ENCODE peak calls at places on chromosomes 7 and 10, in seven cellular contexts. One of them, this sample, is unnamed.

GRCh38 chr10:47418321-47418720 is 34.2 kb upstream of the ZNF488 start:
- DNase-seq in fibroblast of lung: no peak
- DNase-seq in WERI-Rb-1: no peak
- DNase-seq in AG04450: no peak
- DNase-seq in CD4-positive, alpha-beta memory T cell: no peak
- DNase-seq in esophagus squamous epithelium: no peak
- DNase-seq in neural progenitor cell: no peak
- DNase-seq in this sample: no peak

GRCh38 chr7:94908204-94909022 is 1.0 kb downstream of the PPP1R9A start:
- DNase-seq in fibroblast of lung: peak; percentile 33
- DNase-seq in WERI-Rb-1: peak; percentile 53
- DNase-seq in AG04450: no peak
- DNase-seq in CD4-positive, alpha-beta memory T cell: no peak
- DNase-seq in esophagus squamous epithelium: no peak
- DNase-seq in neural progenitor cell: peak; percentile 83
- DNase-seq in this sample: no peak

GRCh38 chr10:119305860-119306513 is 98.6 kb downstream of the GRK5 start:
- DNase-seq in fibroblast of lung: peak; percentile 99
- DNase-seq in WERI-Rb-1: no peak
- DNase-seq in AG04450: peak; percentile 75
- DNase-seq in CD4-positive, alpha-beta memory T cell: peak; percentile 98
- DNase-seq in esophagus squamous epithelium: peak; percentile 19
- DNase-seq in neural progenitor cell: no peak
- DNase-seq in this sample: peak; percentile 81

GRCh38 chr10:19815478-19816419 is 483 bp upstream of the PLXDC2 start:
- DNase-seq in fibroblast of lung: peak; percentile 89
- DNase-seq in WERI-Rb-1: peak; percentile 58
- DNase-seq in AG04450: peak; percentile 16
- DNase-seq in CD4-positive, alpha-beta memory T cell: no peak
- DNase-seq in esophagus squamous epithelium: no peak
- DNase-seq in neural progenitor cell: peak; percentile 93
- DNase-seq in this sample: no peak

GRCh38 chr7:158617737-158618128 is 30.1 kb upstream of the PTPRN2 start:
- DNase-seq in fibroblast of lung: peak; percentile 83
- DNase-seq in WERI-Rb-1: no peak
- DNase-seq in AG04450: no peak
- DNase-seq in CD4-positive, alpha-beta memory T cell: no peak
- DNase-seq in esophagus squamous epithelium: no peak
- DNase-seq in neural progenitor cell: no peak
- DNase-seq in this sample: no peak

GRCh38 chr10:115093776-115094361 is 704 bp downstream of the ATRNL1 start:
- DNase-seq in fibroblast of lung: no peak
- DNase-seq in WERI-Rb-1: peak; percentile 46
- DNase-seq in AG04450: no peak
- DNase-seq in CD4-positive, alpha-beta memory T cell: peak; percentile 29
- DNase-seq in esophagus squamous epithelium: no peak
- DNase-seq in neural progenitor cell: peak; percentile 51
- DNase-seq in this sample: no peak

GRCh38 chr10:69685426-69685801 is 55.4 kb downstream of the FAM241B start:
- DNase-seq in fibroblast of lung: peak; percentile 11
- DNase-seq in WERI-Rb-1: no peak
- DNase-seq in AG04450: no peak
- DNase-seq in CD4-positive, alpha-beta memory T cell: no peak
- DNase-seq in esophagus squamous epithelium: no peak
- DNase-seq in neural progenitor cell: no peak
- DNase-seq in this sample: no peak

GRCh38 chr7:47576031-47576908 is 5.6 kb downstream of the TNS3 start:
- DNase-seq in fibroblast of lung: peak; percentile 73
- DNase-seq in WERI-Rb-1: no peak
- DNase-seq in AG04450: no peak
- DNase-seq in CD4-positive, alpha-beta memory T cell: no peak
- DNase-seq in esophagus squamous epithelium: no peak
- DNase-seq in neural progenitor cell: peak; percentile 7
- DNase-seq in this sample: no peak

GRCh38 chr7:48250441-48250951 is 79.2 kb downstream of the ABCA13 start:
- DNase-seq in fibroblast of lung: peak; percentile 81
- DNase-seq in WERI-Rb-1: no peak
- DNase-seq in AG04450: no peak
- DNase-seq in CD4-positive, alpha-beta memory T cell: no peak
- DNase-seq in esophagus squamous epithelium: no peak
- DNase-seq in neural progenitor cell: peak; percentile 7
- DNase-seq in this sample: no peak

GRCh38 chr7:127322351-127322750 is 69.6 kb upstream of the GRM8 start:
- DNase-seq in fibroblast of lung: no peak
- DNase-seq in WERI-Rb-1: no peak
- DNase-seq in AG04450: no peak
- DNase-seq in CD4-positive, alpha-beta memory T cell: peak; percentile 37
- DNase-seq in esophagus squamous epithelium: no peak
- DNase-seq in neural progenitor cell: no peak
- DNase-seq in this sample: no peak

GRCh38 chr10:96440257-96441125 is 73.2 kb downstream of the TLL2 start:
- DNase-seq in fibroblast of lung: no peak
- DNase-seq in WERI-Rb-1: peak; percentile 89
- DNase-seq in AG04450: no peak
- DNase-seq in CD4-positive, alpha-beta memory T cell: no peak
- DNase-seq in esophagus squamous epithelium: no peak
- DNase-seq in neural progenitor cell: no peak
- DNase-seq in this sample: no peak

GRCh38 chr7:154744226-154744860 is 258.6 kb downstream of the PAXIP1 start:
- DNase-seq in fibroblast of lung: no peak
- DNase-seq in WERI-Rb-1: peak; percentile 46
- DNase-seq in AG04450: no peak
- DNase-seq in CD4-positive, alpha-beta memory T cell: no peak
- DNase-seq in esophagus squamous epithelium: no peak
- DNase-seq in neural progenitor cell: peak; percentile 85
- DNase-seq in this sample: no peak

GRCh38 chr7:7577888-7578287 is 11.2 kb downstream of the MIOS start:
- DNase-seq in fibroblast of lung: no peak
- DNase-seq in WERI-Rb-1: no peak
- DNase-seq in AG04450: no peak
- DNase-seq in CD4-positive, alpha-beta memory T cell: no peak
- DNase-seq in esophagus squamous epithelium: no peak
- DNase-seq in neural progenitor cell: no peak
- DNase-seq in this sample: no peak

GRCh38 chr7:48188776-48189520 is 17.7 kb downstream of the ABCA13 start:
- DNase-seq in fibroblast of lung: peak; percentile 64
- DNase-seq in WERI-Rb-1: no peak
- DNase-seq in AG04450: no peak
- DNase-seq in CD4-positive, alpha-beta memory T cell: no peak
- DNase-seq in esophagus squamous epithelium: no peak
- DNase-seq in neural progenitor cell: no peak
- DNase-seq in this sample: no peak

GRCh38 chr7:84953294-84953693 is 233.6 kb downstream of the SEMA3D start:
- DNase-seq in fibroblast of lung: no peak
- DNase-seq in WERI-Rb-1: no peak
- DNase-seq in AG04450: no peak
- DNase-seq in CD4-positive, alpha-beta memory T cell: no peak
- DNase-seq in esophagus squamous epithelium: no peak
- DNase-seq in neural progenitor cell: peak; percentile 4
- DNase-seq in this sample: no peak

GRCh38 chr10:132992433-132993215 is 50.3 kb upstream of the CFAP46 start:
- DNase-seq in fibroblast of lung: no peak
- DNase-seq in WERI-Rb-1: no peak
- DNase-seq in AG04450: no peak
- DNase-seq in CD4-positive, alpha-beta memory T cell: no peak
- DNase-seq in esophagus squamous epithelium: no peak
- DNase-seq in neural progenitor cell: no peak
- DNase-seq in this sample: no peak

GRCh38 chr10:48611133-48611532 is 6.3 kb upstream of the ARHGAP22 start:
- DNase-seq in fibroblast of lung: no peak
- DNase-seq in WERI-Rb-1: no peak
- DNase-seq in AG04450: no peak
- DNase-seq in CD4-positive, alpha-beta memory T cell: no peak
- DNase-seq in esophagus squamous epithelium: no peak
- DNase-seq in neural progenitor cell: no peak
- DNase-seq in this sample: no peak

GRCh38 chr10:89074120-89074519 is 83.5 kb downstream of the FAS start:
- DNase-seq in fibroblast of lung: peak; percentile 55
- DNase-seq in WERI-Rb-1: no peak
- DNase-seq in AG04450: no peak
- DNase-seq in CD4-positive, alpha-beta memory T cell: no peak
- DNase-seq in esophagus squamous epithelium: no peak
- DNase-seq in neural progenitor cell: no peak
- DNase-seq in this sample: no peak
- H3K27ac ChIP-seq in fibroblast of lung: no peak overlapping the region
- H3K27ac ChIP-seq in WERI-Rb-1: no peak overlapping the region
- H3K27ac ChIP-seq in AG04450: no peak overlapping the region
- H3K27ac ChIP-seq in CD4-positive, alpha-beta memory T cell: no peak overlapping the region
- H3K27ac ChIP-seq in esophagus squamous epithelium: peak overlapping the region; percentile 44
- H3K27ac ChIP-seq in neural progenitor cell: no peak overlapping the region
- H3K27ac ChIP-seq in this sample: no peak overlapping the region

GRCh38 chr10:103693812-103694205 is 161.6 kb downstream of the SH3PXD2A start:
- DNase-seq in fibroblast of lung: no peak
- DNase-seq in WERI-Rb-1: no peak
- DNase-seq in AG04450: no peak
- DNase-seq in CD4-positive, alpha-beta memory T cell: no peak
- DNase-seq in esophagus squamous epithelium: no peak
- DNase-seq in neural progenitor cell: no peak
- DNase-seq in this sample: no peak
- H3K27ac ChIP-seq in fibroblast of lung: no peak overlapping the region
- H3K27ac ChIP-seq in WERI-Rb-1: no peak overlapping the region
- H3K27ac ChIP-seq in AG04450: no peak overlapping the region
- H3K27ac ChIP-seq in CD4-positive, alpha-beta memory T cell: peak overlapping the region; percentile 28
- H3K27ac ChIP-seq in esophagus squamous epithelium: peak overlapping the region; percentile 39
- H3K27ac ChIP-seq in neural progenitor cell: no peak overlapping the region
- H3K27ac ChIP-seq in this sample: no peak overlapping the region

DNA sequence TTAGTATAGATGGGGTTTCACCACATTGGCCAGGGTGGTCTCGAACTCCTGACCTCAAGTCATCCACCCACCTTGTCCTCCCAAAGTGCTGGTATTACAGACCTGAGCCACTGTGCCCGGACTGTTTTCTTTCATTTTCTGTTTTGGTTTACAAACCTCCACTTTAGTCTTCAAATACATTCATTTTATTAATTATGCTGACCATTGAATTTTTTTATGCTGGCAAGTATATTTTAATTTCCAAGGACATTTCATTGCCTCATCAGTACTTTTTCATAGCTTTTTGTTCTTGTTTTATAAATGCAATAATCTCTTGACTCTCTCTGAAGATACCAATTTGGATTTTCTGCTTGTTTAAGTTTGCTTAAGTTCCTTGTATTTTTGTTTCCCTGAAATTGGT is 170.5 kb downstream of the CACNB2 start:
- DNase-seq in fibroblast of lung: no peak
- DNase-seq in WERI-Rb-1: no peak
- DNase-seq in AG04450: no peak
- DNase-seq in CD4-positive, alpha-beta memory T cell: no peak
- DNase-seq in esophagus squamous epithelium: no peak
- DNase-seq in neural progenitor cell: no peak
- DNase-seq in this sample: no peak
- H3K27ac ChIP-seq in fibroblast of lung: no peak overlapping the region
- H3K27ac ChIP-seq in WERI-Rb-1: no peak overlapping the region
- H3K27ac ChIP-seq in AG04450: no peak overlapping the region
- H3K27ac ChIP-seq in CD4-positive, alpha-beta memory T cell: no peak overlapping the region
- H3K27ac ChIP-seq in esophagus squamous epithelium: no peak overlapping the region
- H3K27ac ChIP-seq in neural progenitor cell: no peak overlapping the region
- H3K27ac ChIP-seq in this sample: no peak overlapping the region

DNA sequence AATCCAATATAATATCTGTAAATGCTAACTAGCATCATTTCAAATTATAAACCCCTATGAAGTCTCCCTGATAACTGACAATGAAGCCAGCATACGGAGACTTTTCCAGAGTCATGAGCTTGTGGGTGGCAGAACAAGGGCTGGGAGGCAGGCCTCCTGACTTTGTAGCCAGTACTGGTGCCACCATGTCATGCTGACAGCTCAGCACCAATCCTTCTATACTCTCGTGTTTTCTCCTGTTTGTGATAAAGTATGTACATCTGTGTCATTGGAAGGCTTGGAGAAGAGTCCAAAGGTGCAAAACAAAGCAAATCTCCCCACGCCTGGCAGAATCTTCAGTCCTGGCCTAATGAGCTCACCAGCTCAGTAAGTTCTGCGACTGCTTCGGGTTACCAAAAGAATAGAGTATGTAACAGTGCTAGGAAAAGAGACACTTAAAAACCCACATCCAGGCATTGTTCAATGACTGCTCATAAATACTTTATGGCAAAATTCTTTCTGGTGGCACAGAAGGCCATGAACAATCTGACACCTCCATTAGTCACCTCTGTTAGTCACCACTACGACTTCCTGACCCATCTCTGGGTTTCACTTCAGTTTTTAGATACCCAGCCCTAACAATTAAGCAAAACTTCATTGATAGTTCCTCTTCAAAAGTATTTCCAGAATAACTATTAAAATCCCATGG is 24.5 kb downstream of the STEAP1 start:
- DNase-seq in fibroblast of lung: peak; percentile 93
- DNase-seq in WERI-Rb-1: no peak
- DNase-seq in AG04450: no peak
- DNase-seq in CD4-positive, alpha-beta memory T cell: no peak
- DNase-seq in esophagus squamous epithelium: no peak
- DNase-seq in neural progenitor cell: peak; percentile 4
- DNase-seq in this sample: no peak
- H3K27ac ChIP-seq in fibroblast of lung: peak overlapping the region; percentile 56
- H3K27ac ChIP-seq in WERI-Rb-1: no peak overlapping the region
- H3K27ac ChIP-seq in AG04450: no peak overlapping the region
- H3K27ac ChIP-seq in CD4-positive, alpha-beta memory T cell: no peak overlapping the region
- H3K27ac ChIP-seq in esophagus squamous epithelium: peak overlapping the region; percentile 78
- H3K27ac ChIP-seq in neural progenitor cell: no peak overlapping the region
- H3K27ac ChIP-seq in this sample: no peak overlapping the region

GRCh38 chr10:12597800-12598750 is 248.7 kb downstream of the CAMK1D start:
- DNase-seq in fibroblast of lung: no peak
- DNase-seq in WERI-Rb-1: no peak
- DNase-seq in AG04450: no peak
- DNase-seq in CD4-positive, alpha-beta memory T cell: no peak
- DNase-seq in esophagus squamous epithelium: no peak
- DNase-seq in neural progenitor cell: no peak
- DNase-seq in this sample: no peak
- H3K27ac ChIP-seq in fibroblast of lung: no peak overlapping the region
- H3K27ac ChIP-seq in WERI-Rb-1: no peak overlapping the region
- H3K27ac ChIP-seq in AG04450: no peak overlapping the region
- H3K27ac ChIP-seq in CD4-positive, alpha-beta memory T cell: no peak overlapping the region
- H3K27ac ChIP-seq in esophagus squamous epithelium: no peak overlapping the region
- H3K27ac ChIP-seq in neural progenitor cell: no peak overlapping the region
- H3K27ac ChIP-seq in this sample: no peak overlapping the region

DNA sequence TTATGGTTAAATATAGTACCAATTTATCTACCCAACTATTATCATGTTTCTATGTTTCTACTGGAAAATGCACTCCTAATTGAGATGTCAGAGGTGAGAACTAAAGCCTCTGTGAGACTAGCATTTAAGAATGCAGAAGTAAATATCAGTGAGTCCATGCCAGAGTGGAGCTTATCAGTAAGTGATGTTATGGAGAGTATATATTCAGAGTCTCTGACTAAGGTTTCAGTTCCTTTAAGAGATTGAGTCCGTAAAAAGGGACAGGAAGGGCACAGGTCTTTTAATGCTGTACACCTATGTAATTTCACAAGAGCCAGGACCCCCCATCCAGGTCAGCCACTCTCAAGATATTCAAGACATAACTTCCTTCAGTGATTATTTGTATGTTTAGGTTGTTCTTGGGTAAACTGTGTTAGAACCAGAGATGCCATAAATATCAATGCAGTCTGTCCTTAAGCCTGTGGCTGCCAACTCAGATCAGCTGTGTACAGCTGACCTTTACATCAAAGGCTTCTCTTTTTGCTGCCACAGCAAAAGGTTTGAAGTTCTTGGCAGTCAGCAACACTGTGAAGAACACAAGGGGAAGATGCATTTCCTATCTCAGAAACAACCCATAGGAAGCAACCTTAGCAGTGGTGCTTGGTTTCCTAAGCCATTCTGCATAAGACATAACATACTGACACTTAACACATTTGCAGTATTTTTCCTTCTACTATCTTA is 244.8 kb downstream of the BICC1 start:
- DNase-seq in fibroblast of lung: peak; percentile 38
- DNase-seq in WERI-Rb-1: no peak
- DNase-seq in AG04450: no peak
- DNase-seq in CD4-positive, alpha-beta memory T cell: no peak
- DNase-seq in esophagus squamous epithelium: no peak
- DNase-seq in neural progenitor cell: no peak
- DNase-seq in this sample: no peak
- H3K27ac ChIP-seq in fibroblast of lung: no peak overlapping the region
- H3K27ac ChIP-seq in WERI-Rb-1: no peak overlapping the region
- H3K27ac ChIP-seq in AG04450: no peak overlapping the region
- H3K27ac ChIP-seq in CD4-positive, alpha-beta memory T cell: no peak overlapping the region
- H3K27ac ChIP-seq in esophagus squamous epithelium: no peak overlapping the region
- H3K27ac ChIP-seq in neural progenitor cell: no peak overlapping the region
- H3K27ac ChIP-seq in this sample: no peak overlapping the region